ENCODE peak calls at places on chromosomes 13 and 19, in six cellular contexts. C is thoracic aorta; F is CD4-positive, alpha-beta T cell; X is type B pancreatic cell; W is GM12865; L is MM.1S. O is an unnamed sample.
A peak's percentile ranks its signal among the peaks of the same experiment; 100 is the strongest.

GRCh38 chr13:111061338-111062045 is 53.6 kb upstream of the ARHGEF7 start:
- DNase-seq in L (no peak), F (no peak), X (no peak), W (no peak), C (no peak), O (no peak)

GRCh38 chr19:27774827-27775226 is 1438.1 kb downstream of the UQCRFS1 start:
- DNase-seq in X (peak; percentile 58), W (peak; percentile 30), L (peak; percentile 45), F (no peak), C (no peak), O (no peak)

GRCh38 chr19:5081441-5082161 is 112.7 kb downstream of the KDM4B start:
- DNase-seq in L (no peak), F (no peak), W (no peak), X (no peak), C (no peak), O (no peak)

GRCh38 chr13:107413005-107413404 is 802.3 kb downstream of the LIG4 start:
- DNase-seq in C (no peak), L (no peak), F (no peak), W (no peak), X (no peak), O (no peak)

GRCh38 chr19:37907735-37908066 is 693 bp downstream of the SIPA1L3 start:
- DNase-seq in X (no peak), C (no peak), F (no peak), W (no peak), L (no peak), O (no peak)

GRCh38 chr13:66159526-66159925 is 1070.6 kb downstream of the PCDH9 start:
- DNase-seq in L (no peak), X (no peak), F (no peak), C (no peak), W (no peak), O (no peak)

GRCh38 chr13:64723735-64724134 is 2506.4 kb downstream of the PCDH9 start:
- DNase-seq in L (no peak), X (no peak), W (no peak), F (no peak), C (no peak), O (no peak)

GRCh38 chr13:99405966-99406365 is 95.3 kb upstream of the TM9SF2 start:
- DNase-seq in L (no peak), X (no peak), F (no peak), W (no peak), C (no peak), O (no peak)

GRCh38 chr13:50969691-50970090 is 60.1 kb downstream of the RNASEH2B start:
- DNase-seq in C (no peak), L (peak; percentile 85), X (no peak), F (no peak), W (no peak), O (no peak)

GRCh38 chr13:95603887-95604533 is 40.5 kb downstream of the DZIP1 start:
- DNase-seq in F (no peak), W (no peak), X (no peak), C (no peak), L (no peak), O (no peak)

GRCh38 chr19:7831452-7831851 is 1.4 kb downstream of the EVI5L start:
- DNase-seq in W (no peak), L (no peak), F (no peak), X (no peak), C (no peak), O (no peak)

GRCh38 chr19:17684256-17684655 is 3.9 kb downstream of the UNC13A start:
- DNase-seq in F (no peak), W (no peak), C (no peak), L (no peak), X (no peak), O (no peak)

GRCh38 chr13:23901365-23901764 is 4.1 kb upstream of the C1QTNF9B start:
- DNase-seq in L (no peak), C (no peak), F (no peak), W (peak; percentile 38), X (no peak), O (no peak)

GRCh38 chr13:111534646-111535461 is 214.4 kb downstream of the TEX29 start:
- DNase-seq in F (no peak), W (no peak), X (peak; percentile 63), C (no peak), L (no peak), O (no peak)

GRCh38 chr13:76512676-76513277 is 373.4 kb downstream of the KCTD12 start:
- DNase-seq in L (no peak), F (no peak), W (no peak), X (no peak), C (no peak), O (no peak)

GRCh38 chr19:44587863-44588752 is 25.3 kb upstream of the IGSF23 start:
- DNase-seq in L (no peak), C (no peak), X (no peak), F (no peak), W (peak; percentile 10), O (no peak)

GRCh38 chr13:83499286-83499685 is 383.0 kb downstream of the SLITRK1 start:
- DNase-seq in C (no peak), F (no peak), W (no peak), L (no peak), X (no peak), O (no peak)

GRCh38 chr13:110869231-110869804 is 45.6 kb downstream of the ANKRD10 start:
- DNase-seq in X (no peak), F (no peak), C (no peak), L (no peak), W (no peak), O (no peak)

GRCh38 chr13:99085139-99085845 is 107.4 kb upstream of the DOCK9 start:
- DNase-seq in F (peak; percentile 17), L (no peak), X (no peak), W (no peak), C (no peak), O (peak; percentile 16)

DNA sequence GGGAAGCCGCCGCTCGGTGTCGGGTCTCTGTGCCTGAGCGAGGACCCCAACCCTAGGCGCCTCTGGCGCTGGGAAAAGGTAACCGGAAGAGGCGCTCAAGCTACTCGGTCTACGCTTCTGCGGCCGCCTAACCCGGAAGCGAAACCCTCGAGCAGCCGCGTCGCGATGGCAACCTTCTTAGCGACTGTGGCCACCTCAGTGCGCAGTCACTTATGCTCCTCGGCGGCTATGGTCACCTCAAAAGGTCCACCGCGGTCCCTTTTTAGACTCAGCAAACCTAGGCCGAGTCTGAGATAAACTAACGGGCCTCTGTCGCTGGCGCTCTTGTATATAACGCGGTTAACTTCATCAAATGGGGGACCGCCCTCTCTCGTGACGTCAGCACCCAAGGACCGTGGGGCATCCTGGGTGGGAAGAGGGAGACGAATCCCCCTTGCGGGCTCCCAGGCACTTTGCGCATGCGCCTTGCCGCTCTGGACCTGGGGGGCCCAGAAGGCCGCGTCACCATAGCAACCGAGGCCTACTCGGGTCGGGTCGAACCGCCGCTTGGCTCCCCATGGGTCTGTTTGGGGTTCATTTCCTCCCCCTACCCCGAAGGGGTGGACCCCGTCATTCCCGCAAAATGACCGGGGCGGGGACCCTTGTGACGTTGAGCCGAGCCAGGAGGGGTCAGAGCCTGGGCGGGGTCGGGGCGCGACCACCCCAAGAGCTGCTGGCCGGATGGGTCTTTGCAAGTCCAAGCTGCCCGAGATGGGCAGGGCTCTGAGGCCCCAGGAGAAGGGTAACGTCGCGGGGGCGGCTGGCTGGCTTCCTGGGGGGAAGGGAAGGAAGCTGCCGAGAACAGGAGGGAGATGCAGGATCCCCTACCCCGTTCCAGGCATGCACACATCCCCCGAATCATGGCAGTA is at the start of gene GTF2F1:
- DNase-seq in L (peak; percentile 96), C (peak; percentile 82), X (peak; percentile 97), F (peak; percentile 90), W (peak; percentile 97), O (peak; percentile 92)
- TF ChIP-seq CTCF in L (no peak), C (no peak), X (peak; percentile 26), F (no peak), W (peak; percentile 13), O (no peak)

DNA sequence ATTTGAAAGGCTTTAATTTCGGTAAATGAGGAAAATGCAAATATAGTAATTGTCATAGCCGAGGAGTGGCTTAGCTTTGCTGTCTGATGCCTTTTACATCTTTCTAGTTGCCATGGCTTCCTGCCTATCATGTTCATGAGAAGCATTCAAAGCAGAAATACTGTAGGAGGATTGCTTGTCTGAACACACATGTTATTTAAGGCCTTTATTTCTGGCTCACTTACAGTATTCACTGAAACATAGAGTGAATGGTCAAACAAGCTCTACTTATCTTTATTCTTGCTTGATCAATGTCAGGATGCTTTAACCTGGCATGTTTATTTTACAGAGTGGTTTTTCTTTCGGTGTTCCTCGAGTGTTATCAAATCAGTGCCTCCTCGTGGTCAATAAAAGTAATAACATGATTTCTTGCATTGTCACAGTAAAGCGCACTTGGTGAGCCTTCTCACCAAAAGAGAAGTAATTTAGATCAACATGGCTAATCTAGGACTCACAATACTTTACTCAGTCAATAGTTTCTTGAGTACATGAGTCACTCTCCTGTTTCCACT is 73.5 kb upstream of the PCDH17 start:
- DNase-seq in X (no peak), L (peak; percentile 43), W (no peak), C (no peak), F (no peak), O (no peak)
- TF ChIP-seq CTCF in X (peak; percentile 76), L (peak; percentile 38), W (peak; percentile 7), C (no peak), F (no peak), O (no peak)

GRCh38 chr19:13154911-13155471 is 4.8 kb downstream of the IER2 start:
- DNase-seq in X (peak; percentile 87), F (peak; percentile 62), L (no peak), C (no peak), W (peak; percentile 91), O (peak; percentile 64)
- TF ChIP-seq CTCF in X (peak; percentile 43), F (peak; percentile 31), L (peak; percentile 28), C (no peak), W (peak; percentile 46), O (no peak)

GRCh38 chr13:94550030-94550738 is 45.8 kb downstream of the TGDS start:
- DNase-seq in C (no peak), L (no peak), F (no peak), X (no peak), W (no peak), O (no peak)

GRCh38 chr13:94546071-94546839 is 49.7 kb downstream of the TGDS start:
- DNase-seq in X (no peak), W (no peak), C (no peak), F (no peak), L (no peak), O (no peak)

GRCh38 chr13:94552095-94552494 is 43.9 kb downstream of the TGDS start:
- DNase-seq in F (no peak), W (peak; percentile 31), L (peak; percentile 88), X (no peak), C (no peak), O (no peak)

GRCh38 chr13:94548382-94549240 is 47.3 kb downstream of the TGDS start:
- DNase-seq in F (peak; percentile 23), C (peak; percentile 5), W (no peak), X (peak; percentile 70), L (peak; percentile 80), O (no peak)

DNA sequence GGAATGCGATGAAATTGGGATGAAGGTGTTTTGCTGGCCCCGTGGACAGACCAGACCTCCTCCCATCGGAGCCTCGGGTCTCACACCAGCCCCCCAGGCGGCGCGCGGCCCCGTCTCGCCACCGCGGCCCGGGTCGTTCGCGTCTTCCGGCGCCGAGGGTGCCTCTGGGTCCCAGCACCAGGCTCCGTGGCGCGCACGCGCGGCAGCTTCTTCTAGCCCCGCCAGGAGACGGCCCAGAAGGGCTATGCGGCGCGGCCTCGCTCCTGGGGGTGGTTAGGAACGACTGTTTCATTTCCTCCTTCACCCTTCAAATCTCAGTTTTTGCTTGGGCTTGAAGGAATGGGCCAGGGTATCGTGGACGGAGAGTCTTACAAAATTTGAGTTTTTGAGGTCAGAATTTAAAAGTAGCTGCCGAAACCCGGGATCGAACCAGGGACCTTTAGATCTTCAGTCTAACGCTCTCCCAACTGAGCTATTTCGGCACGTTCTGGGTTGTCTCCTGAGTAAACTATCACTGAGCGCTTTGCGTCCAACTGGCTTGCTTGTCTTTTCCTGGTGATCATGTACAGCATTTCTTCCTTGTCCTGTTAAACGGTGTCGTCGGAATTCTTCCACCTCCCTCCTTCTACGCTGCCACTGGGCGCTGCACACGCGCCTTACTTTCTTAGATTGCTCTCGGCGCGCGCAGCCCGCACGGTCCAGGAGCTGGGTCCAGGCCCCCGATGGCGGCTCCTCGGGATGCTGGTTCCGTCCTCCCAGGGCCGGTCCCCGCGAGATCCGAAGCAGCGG is 46.5 kb downstream of the TGDS start:
- DNase-seq in L (peak; percentile 90), X (peak; percentile 91), W (peak; percentile 97), C (peak; percentile 67), F (peak; percentile 85), O (peak; percentile 86)
- TF ChIP-seq CTCF in L (no peak), X (no peak), W (no peak), C (no peak), F (no peak), O (no peak)